ENCODE peak calls at places on chromosomes 4 and X, in five cellular contexts. B is substantia nigra, H is GM06990, J is foreskin fibroblast, D is dermis blood vessel endothelial cell. G is an unnamed sample.

GRCh38 chrX:31251336-31251735 is 179.5 kb upstream of the FTHL17 start:
- DNase-seq in B (no peak), H (no peak), J (no peak), D (no peak), G (no peak)

GRCh38 chr4:110970642-110971041 is 347.8 kb upstream of the PITX2 start:
- DNase-seq in B (no peak), H (no peak), J (peak), D (no peak), G (no peak)

GRCh38 chr4:140372607-140373327 is 679 bp upstream of the SCOC start:
- DNase-seq in B (no peak), H (peak), J (no peak), D (peak), G (no peak)

GRCh38 chr4:149291463-149291862 is 524.2 kb downstream of the IQCM start:
- DNase-seq in B (no peak), H (no peak), J (no peak), D (peak), G (peak)

GRCh38 chrX:19760345-19760744 is 127.1 kb downstream of the SH3KBP1 start:
- DNase-seq in B (no peak), H (no peak), J (no peak), D (no peak), G (no peak)

GRCh38 chr4:91936301-91936700 is 367.5 kb upstream of the GRID2 start:
- DNase-seq in B (no peak), H (no peak), J (no peak), D (no peak), G (peak)

GRCh38 chr4:14701896-14702295 is 300.4 kb upstream of the CPEB2 start:
- DNase-seq in B (no peak), H (no peak), J (no peak), D (no peak), G (no peak)

GRCh38 chrX:109830157-109830703 is 97.2 kb upstream of the ACSL4 start:
- DNase-seq in B (no peak), H (no peak), J (no peak), D (no peak), G (no peak)

GRCh38 chr4:156710571-156711195 is 260.9 kb downstream of the PDGFC start:
- DNase-seq in B (no peak), H (no peak), J (peak), D (no peak), G (no peak)

GRCh38 chr4:1245481-1246051 is 3.4 kb downstream of the CTBP1 start:
- DNase-seq in B (no peak), H (no peak), J (no peak), D (no peak), G (no peak)

GRCh38 chr4:174494146-174494545 is 28.1 kb downstream of the HPGD start:
- DNase-seq in B (no peak), H (no peak), J (no peak), D (no peak), G (no peak)

GRCh38 chrX:77389891-77390290 is 57.3 kb upstream of the FGF16 start:
- DNase-seq in B (no peak), H (no peak), J (no peak), D (no peak), G (no peak)

GRCh38 chr4:5072948-5073347 is 21.7 kb downstream of the STK32B start:
- DNase-seq in B (no peak), H (no peak), J (no peak), D (no peak), G (no peak)

G was measured in HS-27A.